ENCODE peak calls at places on chromosomes 4 and X, in seven cellular contexts. One of them, this sample, is unnamed.

GRCh38 chrX:139738581-139738980 is 30.6 kb upstream of the MCF2 start:
- DNase-seq in IMR-90: peak; percentile 26
- DNase-seq in NCI-H446 treated with DMSO at 0.1 percent for 48 hours: no peak
- DNase-seq in H9: no peak
- DNase-seq in GM12891: no peak
- DNase-seq in GDM1: no peak
- DNase-seq in stimulated activated CD4-positive, alpha-beta T cell treated with anti-CD3 and anti-CD28 coated beads, TNF-alpha, amount 100 ng/mL, for 48 hours: no peak
- DNase-seq in this sample: no peak

GRCh38 chrX:63959975-63960374 is 175.0 kb upstream of the ARHGEF9 start:
- DNase-seq in stimulated activated CD4-positive, alpha-beta T cell treated with anti-CD3 and anti-CD28 coated beads, TNF-alpha, amount 100 ng/mL, for 48 hours: no peak
- DNase-seq in GDM1: no peak
- DNase-seq in IMR-90: no peak
- DNase-seq in H9: no peak
- DNase-seq in GM12891: no peak
- DNase-seq in NCI-H446 treated with DMSO at 0.1 percent for 48 hours: no peak
- DNase-seq in this sample: no peak

GRCh38 chr4:169464080-169464479 is 148.3 kb downstream of the NEK1 start:
- DNase-seq in GDM1: no peak
- DNase-seq in stimulated activated CD4-positive, alpha-beta T cell treated with anti-CD3 and anti-CD28 coated beads, TNF-alpha, amount 100 ng/mL, for 48 hours: no peak
- DNase-seq in NCI-H446 treated with DMSO at 0.1 percent for 48 hours: no peak
- DNase-seq in GM12891: no peak
- DNase-seq in IMR-90: no peak
- DNase-seq in H9: no peak
- DNase-seq in this sample: no peak

GRCh38 chr4:106707776-106708603 is 328.1 kb downstream of the DKK2 start:
- DNase-seq in GM12891: no peak
- DNase-seq in IMR-90: no peak
- DNase-seq in GDM1: no peak
- DNase-seq in NCI-H446 treated with DMSO at 0.1 percent for 48 hours: no peak
- DNase-seq in stimulated activated CD4-positive, alpha-beta T cell treated with anti-CD3 and anti-CD28 coated beads, TNF-alpha, amount 100 ng/mL, for 48 hours: no peak
- DNase-seq in H9: no peak
- DNase-seq in this sample: no peak

GRCh38 chr4:32022071-32022470 is 1301.9 kb downstream of the PCDH7 start:
- DNase-seq in GDM1: no peak
- DNase-seq in H9: no peak
- DNase-seq in stimulated activated CD4-positive, alpha-beta T cell treated with anti-CD3 and anti-CD28 coated beads, TNF-alpha, amount 100 ng/mL, for 48 hours: no peak
- DNase-seq in IMR-90: no peak
- DNase-seq in GM12891: no peak
- DNase-seq in NCI-H446 treated with DMSO at 0.1 percent for 48 hours: no peak
- DNase-seq in this sample: no peak

GRCh38 chr4:87530868-87531267 is 1.7 kb upstream of the SPARCL1 start:
- DNase-seq in H9: no peak
- DNase-seq in GM12891: no peak
- DNase-seq in GDM1: no peak
- DNase-seq in stimulated activated CD4-positive, alpha-beta T cell treated with anti-CD3 and anti-CD28 coated beads, TNF-alpha, amount 100 ng/mL, for 48 hours: no peak
- DNase-seq in IMR-90: peak; percentile 27
- DNase-seq in NCI-H446 treated with DMSO at 0.1 percent for 48 hours: no peak
- DNase-seq in this sample: no peak

GRCh38 chr4:137994858-137995257 is 247.3 kb downstream of the SLC7A11 start:
- DNase-seq in stimulated activated CD4-positive, alpha-beta T cell treated with anti-CD3 and anti-CD28 coated beads, TNF-alpha, amount 100 ng/mL, for 48 hours: no peak
- DNase-seq in GDM1: no peak
- DNase-seq in NCI-H446 treated with DMSO at 0.1 percent for 48 hours: no peak
- DNase-seq in GM12891: no peak
- DNase-seq in IMR-90: peak; percentile 55
- DNase-seq in H9: no peak
- DNase-seq in this sample: no peak

GRCh38 chr4:10063544-10064300 is 42.4 kb upstream of the SLC2A9 start:
- DNase-seq in stimulated activated CD4-positive, alpha-beta T cell treated with anti-CD3 and anti-CD28 coated beads, TNF-alpha, amount 100 ng/mL, for 48 hours: no peak
- DNase-seq in NCI-H446 treated with DMSO at 0.1 percent for 48 hours: peak; percentile 46
- DNase-seq in IMR-90: peak; percentile 70
- DNase-seq in GDM1: no peak
- DNase-seq in GM12891: no peak
- DNase-seq in H9: peak; percentile 82
- DNase-seq in this sample: no peak

GRCh38 chrX:12403474-12404082 is 265.3 kb downstream of the FRMPD4 start:
- DNase-seq in H9: no peak
- DNase-seq in GDM1: no peak
- DNase-seq in IMR-90: peak; percentile 26
- DNase-seq in NCI-H446 treated with DMSO at 0.1 percent for 48 hours: no peak
- DNase-seq in stimulated activated CD4-positive, alpha-beta T cell treated with anti-CD3 and anti-CD28 coated beads, TNF-alpha, amount 100 ng/mL, for 48 hours: no peak
- DNase-seq in GM12891: no peak
- DNase-seq in this sample: no peak

GRCh38 chr4:2638730-2639129 is 102.3 kb downstream of the FAM193A start:
- DNase-seq in H9: no peak
- DNase-seq in GM12891: no peak
- DNase-seq in NCI-H446 treated with DMSO at 0.1 percent for 48 hours: no peak
- DNase-seq in GDM1: no peak
- DNase-seq in IMR-90: no peak
- DNase-seq in stimulated activated CD4-positive, alpha-beta T cell treated with anti-CD3 and anti-CD28 coated beads, TNF-alpha, amount 100 ng/mL, for 48 hours: no peak
- DNase-seq in this sample: no peak

GRCh38 chr4:131348258-131348657 is 1800.8 kb upstream of the PCDH10 start:
- DNase-seq in GDM1: no peak
- DNase-seq in IMR-90: no peak
- DNase-seq in H9: no peak
- DNase-seq in NCI-H446 treated with DMSO at 0.1 percent for 48 hours: no peak
- DNase-seq in GM12891: no peak
- DNase-seq in stimulated activated CD4-positive, alpha-beta T cell treated with anti-CD3 and anti-CD28 coated beads, TNF-alpha, amount 100 ng/mL, for 48 hours: no peak
- DNase-seq in this sample: no peak

GRCh38 chr4:78652282-78652876 is 100.8 kb downstream of the ANXA3 start:
- DNase-seq in GDM1: no peak
- DNase-seq in H9: no peak
- DNase-seq in NCI-H446 treated with DMSO at 0.1 percent for 48 hours: peak; percentile 32
- DNase-seq in stimulated activated CD4-positive, alpha-beta T cell treated with anti-CD3 and anti-CD28 coated beads, TNF-alpha, amount 100 ng/mL, for 48 hours: no peak
- DNase-seq in IMR-90: no peak
- DNase-seq in GM12891: no peak
- DNase-seq in this sample: no peak

GRCh38 chr4:30386266-30386895 is 333.8 kb upstream of the PCDH7 start:
- DNase-seq in NCI-H446 treated with DMSO at 0.1 percent for 48 hours: no peak
- DNase-seq in GM12891: no peak
- DNase-seq in H9: no peak
- DNase-seq in stimulated activated CD4-positive, alpha-beta T cell treated with anti-CD3 and anti-CD28 coated beads, TNF-alpha, amount 100 ng/mL, for 48 hours: no peak
- DNase-seq in IMR-90: peak; percentile 77
- DNase-seq in GDM1: no peak
- DNase-seq in this sample: no peak

GRCh38 chr4:185272232-185272631 is 62.8 kb downstream of the SNX25 start:
- DNase-seq in NCI-H446 treated with DMSO at 0.1 percent for 48 hours: no peak
- DNase-seq in GM12891: no peak
- DNase-seq in stimulated activated CD4-positive, alpha-beta T cell treated with anti-CD3 and anti-CD28 coated beads, TNF-alpha, amount 100 ng/mL, for 48 hours: no peak
- DNase-seq in IMR-90: no peak
- DNase-seq in GDM1: no peak
- DNase-seq in H9: no peak
- DNase-seq in this sample: no peak

GRCh38 chr4:110480031-110480549 is 4.1 kb downstream of the ENPEP start:
- DNase-seq in GDM1: no peak
- DNase-seq in IMR-90: peak; percentile 94
- DNase-seq in GM12891: no peak
- DNase-seq in H9: no peak
- DNase-seq in NCI-H446 treated with DMSO at 0.1 percent for 48 hours: no peak
- DNase-seq in stimulated activated CD4-positive, alpha-beta T cell treated with anti-CD3 and anti-CD28 coated beads, TNF-alpha, amount 100 ng/mL, for 48 hours: no peak
- DNase-seq in this sample: no peak

GRCh38 chrX:9885150-9885549 is 82.0 kb upstream of the CLDN34 start:
- DNase-seq in GM12891: peak; percentile 47
- DNase-seq in IMR-90: peak; percentile 71
- DNase-seq in NCI-H446 treated with DMSO at 0.1 percent for 48 hours: no peak
- DNase-seq in stimulated activated CD4-positive, alpha-beta T cell treated with anti-CD3 and anti-CD28 coated beads, TNF-alpha, amount 100 ng/mL, for 48 hours: peak; percentile 43
- DNase-seq in H9: peak; percentile 69
- DNase-seq in GDM1: peak; percentile 25
- DNase-seq in this sample: peak; percentile 63

GRCh38 chr4:67134616-67135015 is 410.7 kb downstream of the CENPC start:
- DNase-seq in stimulated activated CD4-positive, alpha-beta T cell treated with anti-CD3 and anti-CD28 coated beads, TNF-alpha, amount 100 ng/mL, for 48 hours: no peak
- DNase-seq in IMR-90: no peak
- DNase-seq in GDM1: no peak
- DNase-seq in H9: no peak
- DNase-seq in GM12891: no peak
- DNase-seq in NCI-H446 treated with DMSO at 0.1 percent for 48 hours: peak; percentile 17
- DNase-seq in this sample: no peak

GRCh38 chr4:83405844-83406816 is 49.5 kb downstream of the HELQ start:
- DNase-seq in H9: no peak
- DNase-seq in IMR-90: no peak
- DNase-seq in stimulated activated CD4-positive, alpha-beta T cell treated with anti-CD3 and anti-CD28 coated beads, TNF-alpha, amount 100 ng/mL, for 48 hours: no peak
- DNase-seq in NCI-H446 treated with DMSO at 0.1 percent for 48 hours: no peak
- DNase-seq in GM12891: no peak
- DNase-seq in GDM1: no peak
- DNase-seq in this sample: no peak

GRCh38 chr4:130808492-130808891 is 1712.5 kb downstream of the C4orf33 start:
- DNase-seq in NCI-H446 treated with DMSO at 0.1 percent for 48 hours: no peak
- DNase-seq in GM12891: no peak
- DNase-seq in stimulated activated CD4-positive, alpha-beta T cell treated with anti-CD3 and anti-CD28 coated beads, TNF-alpha, amount 100 ng/mL, for 48 hours: no peak
- DNase-seq in H9: no peak
- DNase-seq in IMR-90: no peak
- DNase-seq in GDM1: no peak
- DNase-seq in this sample: no peak

GRCh38 chrX:47802589-47802988 is 34.1 kb upstream of the ZNF81 start:
- DNase-seq in GDM1: no peak
- DNase-seq in NCI-H446 treated with DMSO at 0.1 percent for 48 hours: no peak
- DNase-seq in IMR-90: peak; percentile 8
- DNase-seq in H9: no peak
- DNase-seq in GM12891: no peak
- DNase-seq in stimulated activated CD4-positive, alpha-beta T cell treated with anti-CD3 and anti-CD28 coated beads, TNF-alpha, amount 100 ng/mL, for 48 hours: no peak
- DNase-seq in this sample: peak; percentile 38

GRCh38 chr4:54547299-54548097 is 110.3 kb upstream of the KIT start:
- DNase-seq in IMR-90: no peak
- DNase-seq in GM12891: no peak
- DNase-seq in GDM1: no peak
- DNase-seq in H9: no peak
- DNase-seq in NCI-H446 treated with DMSO at 0.1 percent for 48 hours: no peak
- DNase-seq in stimulated activated CD4-positive, alpha-beta T cell treated with anti-CD3 and anti-CD28 coated beads, TNF-alpha, amount 100 ng/mL, for 48 hours: no peak
- DNase-seq in this sample: no peak

GRCh38 chrX:106404512-106404911 is 207.3 kb upstream of the RADX start:
- DNase-seq in NCI-H446 treated with DMSO at 0.1 percent for 48 hours: no peak
- DNase-seq in H9: no peak
- DNase-seq in GDM1: no peak
- DNase-seq in GM12891: no peak
- DNase-seq in IMR-90: no peak
- DNase-seq in stimulated activated CD4-positive, alpha-beta T cell treated with anti-CD3 and anti-CD28 coated beads, TNF-alpha, amount 100 ng/mL, for 48 hours: no peak
- DNase-seq in this sample: no peak

This sample was measured in DMS 273 treated with DMSO at 0.1 percent for 48 hours.